ENCODE peak calls at places on chromosomes 3 and 15, in four cellular contexts. One of them, this sample, is unnamed.

GRCh38 chr3:144273611-144274010 is 302.0 kb downstream of the DIPK2A start:
- DNase-seq in stomach: no peak
- DNase-seq in HCT116: no peak
- DNase-seq in sigmoid colon: no peak
- DNase-seq in this sample: no peak

GRCh38 chr15:79674124-79674465 is 222.7 kb downstream of the MTHFS start:
- DNase-seq in stomach: no peak
- DNase-seq in HCT116: no peak
- DNase-seq in sigmoid colon: no peak
- DNase-seq in this sample: no peak

GRCh38 chr3:186985713-186986364 is 55.5 kb downstream of the ST6GAL1 start:
- DNase-seq in stomach: no peak
- DNase-seq in HCT116: no peak
- DNase-seq in sigmoid colon: no peak
- DNase-seq in this sample: no peak

GRCh38 chr3:4866841-4867240 is 112.4 kb upstream of the BHLHE40 start:
- DNase-seq in stomach: no peak
- DNase-seq in HCT116: no peak
- DNase-seq in sigmoid colon: no peak
- DNase-seq in this sample: no peak

GRCh38 chr3:53254810-53255359 is 937 bp downstream of the TKT start:
- DNase-seq in stomach: peak; percentile 81
- DNase-seq in HCT116: no peak
- DNase-seq in sigmoid colon: peak; percentile 88
- DNase-seq in this sample: peak; percentile 65

GRCh38 chr3:108569336-108569735 is 19.9 kb downstream of the CIP2A start:
- DNase-seq in stomach: no peak
- DNase-seq in HCT116: no peak
- DNase-seq in sigmoid colon: no peak
- DNase-seq in this sample: no peak

GRCh38 chr15:95304874-95305271 is 1025.6 kb upstream of the NR2F2 start:
- DNase-seq in stomach: no peak
- DNase-seq in HCT116: no peak
- DNase-seq in sigmoid colon: no peak
- DNase-seq in this sample: no peak

GRCh38 chr3:45687828-45688193 is 1.4 kb upstream of the SACM1L start:
- DNase-seq in stomach: no peak
- DNase-seq in HCT116: no peak
- DNase-seq in sigmoid colon: no peak
- DNase-seq in this sample: no peak

GRCh38 chr3:188473591-188474288 is 319.8 kb downstream of the LPP start:
- DNase-seq in stomach: no peak
- DNase-seq in HCT116: no peak
- DNase-seq in sigmoid colon: no peak
- DNase-seq in this sample: no peak

GRCh38 chr3:12924437-12924836 is 83.1 kb upstream of the RPL32 start:
- DNase-seq in stomach: no peak
- DNase-seq in HCT116: no peak
- DNase-seq in sigmoid colon: no peak
- DNase-seq in this sample: no peak

GRCh38 chr15:33104276-33104675 is 90.2 kb downstream of the FMN1 start:
- DNase-seq in stomach: no peak
- DNase-seq in HCT116: peak; percentile 19
- DNase-seq in sigmoid colon: no peak
- DNase-seq in this sample: no peak

GRCh38 chr3:115127208-115127607 is 19.9 kb downstream of the ZBTB20 start:
- DNase-seq in stomach: no peak
- DNase-seq in HCT116: no peak
- DNase-seq in sigmoid colon: no peak
- DNase-seq in this sample: no peak

GRCh38 chr15:26083457-26084350 is 220.6 kb upstream of the ATP10A start:
- DNase-seq in stomach: no peak
- DNase-seq in HCT116: no peak
- DNase-seq in sigmoid colon: no peak
- DNase-seq in this sample: no peak

GRCh38 chr3:126956866-126957650 is 25.9 kb upstream of the PLXNA1 start:
- DNase-seq in stomach: no peak
- DNase-seq in HCT116: no peak
- DNase-seq in sigmoid colon: peak; percentile 56
- DNase-seq in this sample: peak; percentile 50

GRCh38 chr15:90711418-90711824 is 5.7 kb upstream of the BLM start:
- DNase-seq in stomach: no peak
- DNase-seq in HCT116: no peak
- DNase-seq in sigmoid colon: no peak
- DNase-seq in this sample: no peak

GRCh38 chr15:67307156-67307555 is 52.6 kb downstream of the IQCH start:
- DNase-seq in stomach: no peak
- DNase-seq in HCT116: no peak
- DNase-seq in sigmoid colon: no peak
- DNase-seq in this sample: no peak

GRCh38 chr3:132222868-132223538 is 94.2 kb upstream of the ACP3 start:
- DNase-seq in stomach: no peak
- DNase-seq in HCT116: no peak
- DNase-seq in sigmoid colon: no peak
- DNase-seq in this sample: no peak

GRCh38 chr3:44132061-44132460 is 109.6 kb upstream of the TOPAZ1 start:
- DNase-seq in stomach: no peak
- DNase-seq in HCT116: no peak
- DNase-seq in sigmoid colon: no peak
- DNase-seq in this sample: no peak

GRCh38 chr3:154970796-154971195 is 109.3 kb upstream of the MME start:
- DNase-seq in stomach: no peak
- DNase-seq in HCT116: no peak
- DNase-seq in sigmoid colon: no peak
- DNase-seq in this sample: no peak

GRCh38 chr3:143063018-143063417 is 56.6 kb upstream of the CHST2 start:
- DNase-seq in stomach: no peak
- DNase-seq in HCT116: no peak
- DNase-seq in sigmoid colon: no peak
- DNase-seq in this sample: no peak

GRCh38 chr15:87961851-87962816 is 294.4 kb downstream of the NTRK3 start:
- DNase-seq in stomach: no peak
- DNase-seq in HCT116: no peak
- DNase-seq in sigmoid colon: no peak
- DNase-seq in this sample: no peak

GRCh38 chr15:66655511-66655910 is 46.5 kb upstream of the SMAD6 start:
- DNase-seq in stomach: no peak
- DNase-seq in HCT116: no peak
- DNase-seq in sigmoid colon: no peak
- DNase-seq in this sample: no peak

GRCh38 chr3:143445118-143445517 is 325.5 kb downstream of the CHST2 start:
- DNase-seq in stomach: no peak
- DNase-seq in HCT116: no peak
- DNase-seq in sigmoid colon: no peak
- DNase-seq in this sample: no peak

GRCh38 chr3:157290761-157291160 is 130.8 kb upstream of the CCNL1 start:
- DNase-seq in stomach: no peak
- DNase-seq in HCT116: no peak
- DNase-seq in sigmoid colon: no peak
- DNase-seq in this sample: no peak

GRCh38 chr3:12483872-12484197 is 445 bp upstream of the TSEN2 start:
- DNase-seq in stomach: no peak
- DNase-seq in HCT116: no peak
- DNase-seq in sigmoid colon: no peak
- DNase-seq in this sample: no peak

GRCh38 chr15:38323895-38324294 is 71.3 kb downstream of the SPRED1 start:
- DNase-seq in stomach: no peak
- DNase-seq in HCT116: no peak
- DNase-seq in sigmoid colon: no peak
- DNase-seq in this sample: no peak

GRCh38 chr15:69615756-69616155 is 163.1 kb downstream of the RPLP1 start:
- DNase-seq in stomach: peak; percentile 59
- DNase-seq in HCT116: no peak
- DNase-seq in sigmoid colon: no peak
- DNase-seq in this sample: no peak

DNA sequence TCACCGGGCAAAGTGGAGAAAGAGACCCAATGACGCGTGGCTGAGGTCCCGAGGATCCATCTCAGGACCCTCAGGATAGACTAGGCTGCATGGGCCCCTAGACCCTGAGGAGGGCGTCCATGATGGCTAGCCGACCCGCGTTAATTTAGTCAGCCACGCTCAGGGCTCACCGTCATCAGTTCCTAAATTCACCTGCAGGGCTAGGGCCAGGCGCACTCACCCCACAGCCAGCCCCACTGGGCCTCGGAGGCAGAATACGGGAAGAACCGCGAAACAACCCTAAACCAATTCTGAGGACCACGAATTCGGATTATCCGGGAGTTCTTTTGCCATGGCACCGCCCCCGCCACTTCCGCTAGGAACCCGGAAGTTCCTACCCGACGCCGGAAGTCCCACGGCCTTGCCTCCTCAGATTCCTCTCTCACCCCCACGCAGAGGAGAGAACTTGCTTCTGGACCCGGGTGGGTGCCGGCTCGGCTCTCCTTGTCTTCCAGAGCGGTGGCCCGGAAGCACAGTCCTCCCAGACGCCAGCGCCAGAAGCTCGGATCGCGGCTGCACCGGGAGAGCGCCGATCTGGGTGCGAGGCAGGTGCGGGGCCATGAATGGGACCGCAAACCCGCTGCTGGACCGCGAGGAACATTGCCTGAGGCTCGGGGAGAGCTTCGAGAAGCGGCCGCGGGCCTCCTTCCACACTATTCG is at the start of the genes EAF1 and METTL6:
- DNase-seq in stomach: peak; percentile 85
- DNase-seq in HCT116: peak; percentile 58
- DNase-seq in sigmoid colon: peak; percentile 86
- DNase-seq in this sample: peak; percentile 72
- TF ChIP-seq POLR2A in stomach: no peak
- TF ChIP-seq POLR2A in HCT116: peak; percentile 55
- TF ChIP-seq POLR2A in sigmoid colon: no peak
- TF ChIP-seq POLR2A in this sample: no peak

GRCh38 chr3:66971245-66971644 is 26.9 kb upstream of the KBTBD8 start:
- DNase-seq in stomach: no peak
- DNase-seq in HCT116: no peak
- DNase-seq in sigmoid colon: no peak
- DNase-seq in this sample: no peak

GRCh38 chr3:66971891-66972551 is 26.1 kb upstream of the KBTBD8 start:
- DNase-seq in stomach: peak; percentile 73
- DNase-seq in HCT116: peak; percentile 51
- DNase-seq in sigmoid colon: peak; percentile 85
- DNase-seq in this sample: peak; percentile 55
- H3K4me3 ChIP-seq in stomach: peak overlapping the region; percentile 35
- H3K4me3 ChIP-seq in HCT116: peak overlapping the region; percentile 17
- H3K4me3 ChIP-seq in sigmoid colon: peak overlapping the region; percentile 26
- H3K4me3 ChIP-seq in this sample: peak overlapping the region; percentile 60

GRCh38 chr15:55742927-55743614 is at the start of gene PRTG:
- DNase-seq in stomach: peak; percentile 65
- DNase-seq in HCT116: no peak
- DNase-seq in sigmoid colon: peak; percentile 81
- DNase-seq in this sample: peak; percentile 71

GRCh38 chr15:55742498-55742926 is 440 bp downstream of the PRTG start:
- DNase-seq in stomach: no peak
- DNase-seq in HCT116: no peak
- DNase-seq in sigmoid colon: peak; percentile 72
- DNase-seq in this sample: no peak

GRCh38 chr15:55740479-55740878 is 2.5 kb downstream of the PRTG start:
- DNase-seq in stomach: no peak
- DNase-seq in HCT116: no peak
- DNase-seq in sigmoid colon: no peak
- DNase-seq in this sample: no peak

GRCh38 chr15:55740981-55741591 is 1.9 kb downstream of the PRTG start:
- DNase-seq in stomach: no peak
- DNase-seq in HCT116: no peak
- DNase-seq in sigmoid colon: no peak
- DNase-seq in this sample: no peak

DNA sequence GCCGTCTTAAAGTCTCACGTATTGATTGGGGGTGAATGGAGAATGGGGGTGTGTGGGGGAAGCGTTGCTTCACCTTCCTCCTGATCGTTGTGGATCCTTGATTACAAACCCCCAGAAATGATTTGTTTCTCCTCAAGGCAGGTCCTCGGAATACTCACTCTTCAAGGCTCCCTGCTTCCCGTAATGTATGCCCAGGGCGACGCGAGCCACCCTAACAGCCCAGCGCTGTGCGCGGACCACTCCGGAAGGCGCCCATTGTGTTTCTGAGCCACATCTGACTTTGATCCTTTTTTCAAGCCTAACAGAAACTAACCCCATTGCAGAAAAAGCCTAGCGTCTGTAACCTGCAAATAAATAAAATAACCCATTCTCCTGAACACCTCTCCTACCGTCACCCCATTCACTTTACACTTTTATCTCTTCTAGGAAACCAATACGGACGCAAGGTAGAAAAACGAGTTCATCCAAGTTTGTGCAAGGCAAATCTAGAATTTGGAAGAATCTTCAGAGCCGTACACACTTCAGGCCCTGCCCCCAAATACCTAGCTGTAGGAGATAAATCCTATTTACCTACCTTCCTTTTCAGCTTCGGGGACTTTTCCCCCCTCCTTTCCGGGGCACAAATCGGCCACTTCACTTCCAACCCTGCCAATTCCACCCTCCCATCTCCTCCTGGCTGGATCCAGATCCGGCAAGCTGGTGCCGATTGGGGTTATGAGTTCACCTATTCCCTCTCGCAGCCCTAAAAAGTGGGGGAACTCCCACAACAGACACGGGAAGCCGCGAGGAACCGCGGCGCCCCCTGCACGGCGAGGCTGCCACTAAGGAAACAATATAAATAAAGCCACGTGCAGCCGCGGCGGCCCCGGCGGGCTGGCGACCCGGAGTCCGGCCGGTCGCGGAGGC is 1.1 kb downstream of the PRTG start:
- DNase-seq in stomach: no peak
- DNase-seq in HCT116: no peak
- DNase-seq in sigmoid colon: no peak
- DNase-seq in this sample: no peak
- TF ChIP-seq POLR2AphosphoS5 in stomach: no peak
- TF ChIP-seq POLR2AphosphoS5 in HCT116: no peak
- TF ChIP-seq POLR2AphosphoS5 in sigmoid colon: no peak
- TF ChIP-seq POLR2AphosphoS5 in this sample: no peak

DNA sequence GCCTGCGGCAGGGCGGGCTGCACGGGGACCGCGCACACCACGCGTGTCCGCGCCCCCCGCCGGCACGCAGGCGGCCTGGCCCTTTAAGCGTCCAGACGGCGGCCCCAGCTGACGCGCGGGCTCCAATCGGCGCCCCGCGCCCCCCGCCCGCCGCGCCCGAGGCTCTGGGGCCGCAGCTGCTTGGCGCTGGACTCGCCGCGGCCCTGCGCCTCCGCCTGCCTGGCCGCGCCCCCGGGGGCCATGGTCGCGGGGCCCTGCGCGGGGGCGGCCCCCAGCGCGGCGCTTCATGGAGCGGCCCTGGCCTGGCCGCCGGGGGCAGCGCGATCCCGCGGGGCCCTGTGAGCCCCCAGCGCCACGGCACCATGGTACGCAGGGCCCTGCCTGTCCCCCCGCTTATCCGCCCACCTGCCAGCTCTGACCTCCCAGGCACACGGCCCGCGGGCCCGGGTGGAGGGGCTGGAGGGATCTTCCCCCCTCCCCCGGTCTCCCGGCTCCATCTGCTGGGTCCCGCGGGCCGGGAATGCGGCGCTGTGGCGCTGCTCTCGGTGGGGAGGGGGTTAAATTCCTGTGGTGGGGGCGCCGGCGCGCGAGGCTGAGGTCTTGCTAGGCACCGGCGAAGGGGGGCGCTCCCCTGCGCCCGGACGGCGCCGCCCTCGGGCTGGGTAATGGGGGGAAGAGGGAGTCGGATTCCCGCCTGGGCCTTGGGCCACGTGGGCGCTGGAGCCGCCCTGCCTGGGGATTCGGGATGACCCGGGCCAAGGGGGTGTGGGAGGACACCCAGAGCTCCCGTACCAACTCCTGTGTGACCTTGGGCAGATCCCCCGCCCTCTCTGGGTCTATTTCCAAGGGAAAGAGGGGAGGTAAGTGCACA is 1.1 kb downstream of the ZBTB47 start:
- DNase-seq in stomach: peak; percentile 42
- DNase-seq in HCT116: no peak
- DNase-seq in sigmoid colon: peak; percentile 88
- DNase-seq in this sample: no peak
- TF ChIP-seq POLR2A in stomach: no peak
- TF ChIP-seq POLR2A in HCT116: no peak
- TF ChIP-seq POLR2A in sigmoid colon: no peak
- TF ChIP-seq POLR2A in this sample: no peak

This sample was measured in breast epithelium.